ENCODE peak calls at places on chromosomes 13 and 19, in eight cellular contexts. U, T, Y, F, R, P, H and L are unnamed samples.

GRCh38 chr19:13428352-13428751 is 77.9 kb downstream of the CACNA1A start:
- DNase-seq in U (peak; percentile 11), T (no peak), Y (no peak), F (peak; percentile 28), R (no peak), P (no peak), H (peak; percentile 17), L (no peak)

GRCh38 chr13:101474419-101474957 is 22.0 kb downstream of the ITGBL1 start:
- DNase-seq in U (peak; percentile 13), T (no peak), Y (no peak), F (no peak), R (no peak), P (no peak), H (peak; percentile 91), L (no peak)

GRCh38 chr19:46759817-46760333 is 13.6 kb upstream of the STRN4 start:
- DNase-seq in U (no peak), T (no peak), Y (no peak), F (no peak), R (no peak), P (no peak), H (peak; percentile 97), L (no peak)

GRCh38 chr13:110680852-110681251 is 25.1 kb downstream of the CARS2 start:
- DNase-seq in U (no peak), T (no peak), Y (no peak), F (peak; percentile 10), R (no peak), P (no peak), H (no peak), L (no peak)

GRCh38 chr19:46610851-46611770 is 10.0 kb downstream of the CALM3 start:
- DNase-seq in U (peak; percentile 4), T (peak; percentile 15), Y (no peak), F (no peak), R (peak; percentile 45), P (peak; percentile 33), H (peak; percentile 36), L (no peak)

GRCh38 chr13:109862627-109863026 is 76.2 kb upstream of the IRS2 start:
- DNase-seq in U (no peak), T (no peak), Y (no peak), F (peak; percentile 15), R (no peak), P (no peak), H (peak; percentile 80), L (no peak)

GRCh38 chr13:99750951-99751350 is 220.6 kb downstream of the ZIC5 start:
- DNase-seq in U (no peak), T (no peak), Y (no peak), F (no peak), R (no peak), P (no peak), H (no peak), L (no peak)

GRCh38 chr13:51525567-51526165 is 58.6 kb upstream of the WDFY2 start:
- DNase-seq in U (no peak), T (no peak), Y (no peak), F (no peak), R (no peak), P (no peak), H (peak; percentile 72), L (no peak)

GRCh38 chr13:105643966-105644365 is 891.5 kb downstream of the EFNB2 start:
- DNase-seq in U (no peak), T (no peak), Y (no peak), F (no peak), R (no peak), P (no peak), H (no peak), L (no peak)

GRCh38 chr13:41827507-41828213 is 133.2 kb downstream of the VWA8 start:
- DNase-seq in U (no peak), T (no peak), Y (no peak), F (peak; percentile 39), R (no peak), P (no peak), H (peak; percentile 94), L (no peak)

GRCh38 chr19:56896041-56896440 is 55.5 kb upstream of the PEG3 start:
- DNase-seq in U (no peak), T (no peak), Y (no peak), F (no peak), R (no peak), P (no peak), H (no peak), L (no peak)

GRCh38 chr13:90979059-90979458 is 368.4 kb upstream of the MIR17HG start:
- DNase-seq in U (no peak), T (no peak), Y (no peak), F (no peak), R (no peak), P (no peak), H (no peak), L (no peak)

GRCh38 chr13:47409778-47410177 is 512.9 kb upstream of the HTR2A start:
- DNase-seq in U (no peak), T (no peak), Y (no peak), F (no peak), R (no peak), P (no peak), H (no peak), L (no peak)

GRCh38 chr13:54133721-54134120 is 1105.1 kb downstream of the OLFM4 start:
- DNase-seq in U (no peak), T (no peak), Y (no peak), F (no peak), R (no peak), P (no peak), H (no peak), L (no peak)

GRCh38 chr19:31054430-31054829 is 294.8 kb downstream of the TSHZ3 start:
- DNase-seq in U (no peak), T (peak; percentile 37), Y (no peak), F (no peak), R (no peak), P (no peak), H (peak; percentile 83), L (no peak)

GRCh38 chr13:27131202-27131623 is 40.4 kb downstream of the USP12 start:
- DNase-seq in U (no peak), T (no peak), Y (no peak), F (peak; percentile 13), R (no peak), P (no peak), H (peak; percentile 55), L (no peak)

GRCh38 chr19:10896851-10897526 is 25.6 kb downstream of the CARM1 start:
- DNase-seq in U (no peak), T (no peak), Y (no peak), F (no peak), R (no peak), P (no peak), H (peak; percentile 69), L (no peak)

GRCh38 chr13:73467103-73467502 is 408.3 kb downstream of the KLF5 start:
- DNase-seq in U (no peak), T (no peak), Y (no peak), F (no peak), R (no peak), P (no peak), H (peak; percentile 16), L (no peak)

GRCh38 chr13:111937763-111938375 is 129.1 kb upstream of the SOX1 start:
- DNase-seq in U (no peak), T (no peak), Y (no peak), F (no peak), R (no peak), P (no peak), H (no peak), L (no peak)

GRCh38 chr19:33795370-33796163 is 1.1 kb upstream of the KCTD15 start:
- DNase-seq in U (peak; percentile 87), T (peak; percentile 82), Y (peak; percentile 94), F (no peak), R (peak; percentile 79), P (peak; percentile 93), H (peak; percentile 75), L (peak; percentile 88)

DNA sequence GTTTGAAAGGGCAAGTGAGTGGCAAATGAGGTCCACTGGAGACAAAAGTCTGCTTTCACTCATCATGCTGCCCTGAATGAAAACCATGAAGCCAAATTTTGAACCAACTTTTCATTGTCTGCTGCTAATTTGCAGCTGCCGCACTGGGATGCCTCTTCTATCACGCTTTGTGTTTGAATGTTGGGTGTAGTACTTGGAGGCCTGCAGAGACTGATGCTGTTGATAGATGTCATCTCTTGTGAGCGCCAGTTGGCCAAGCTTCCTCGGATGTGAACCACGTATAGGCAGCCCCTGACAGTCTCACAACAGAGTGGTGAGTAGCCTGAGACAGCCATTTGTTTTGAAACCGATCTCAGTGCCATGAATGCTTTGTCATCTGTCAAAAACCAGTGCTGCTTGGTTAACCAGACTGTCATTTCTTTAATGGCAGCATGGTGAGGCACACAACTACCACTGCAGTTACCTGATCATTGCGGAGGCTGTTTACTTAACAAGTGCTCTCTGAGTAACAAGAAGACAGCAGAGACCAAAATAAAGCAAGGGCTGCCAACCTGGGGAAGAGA is 31.2 kb upstream of the SLC10A2 start:
- DNase-seq in U (no peak), T (no peak), Y (no peak), F (no peak), R (no peak), P (no peak), H (no peak), L (no peak)
- TF ChIP-seq CTCF in U (no peak), T (no peak), Y (no peak), F (no peak), R (no peak), P (no peak), H (no peak), L (no peak)

DNA sequence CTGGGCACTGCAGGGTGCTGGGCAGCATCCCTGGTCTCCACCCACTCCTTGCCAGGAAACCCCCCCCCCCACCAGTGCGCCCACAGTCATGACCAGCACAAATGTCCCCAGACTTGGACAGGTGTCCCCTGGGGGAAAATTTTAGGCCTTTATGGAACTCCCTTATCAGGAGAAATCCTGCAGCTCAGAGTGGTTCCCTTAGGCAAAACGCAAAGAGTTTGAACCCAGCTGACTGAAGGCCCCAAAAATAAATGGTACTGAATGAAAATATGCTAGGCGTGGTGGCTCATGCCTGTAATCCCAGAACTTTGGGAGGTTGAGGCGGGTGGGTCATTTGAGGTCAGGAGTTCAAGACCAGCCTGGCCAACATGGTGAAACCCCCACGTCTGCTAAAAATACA is 51.8 kb downstream of the GADD45B start:
- DNase-seq in U (no peak), T (no peak), Y (peak; percentile 6), F (no peak), R (no peak), P (no peak), H (no peak), L (no peak)
- H3K4me3 ChIP-seq in U (no peak overlapping the region), T (no peak overlapping the region), Y (no peak overlapping the region), F (no peak overlapping the region), R (no peak overlapping the region), P (no peak overlapping the region), H (no peak overlapping the region), L (no peak overlapping the region)

GRCh38 chr19:6697291-6697690 is 23.2 kb downstream of the C3 start:
- DNase-seq in U (no peak), T (no peak), Y (no peak), F (no peak), R (no peak), P (no peak), H (no peak), L (no peak)
- H3K4me1 ChIP-seq in U (no peaks in the 10 kb centered on the region), T (no peaks in the 10 kb centered on the region), Y (no peaks in the 10 kb centered on the region), F (no peaks in the 10 kb centered on the region), R (no peaks in the 10 kb centered on the region), P (no peaks in the 10 kb centered on the region), H (no peaks in the 10 kb centered on the region), L (no peaks in the 10 kb centered on the region)

DNA sequence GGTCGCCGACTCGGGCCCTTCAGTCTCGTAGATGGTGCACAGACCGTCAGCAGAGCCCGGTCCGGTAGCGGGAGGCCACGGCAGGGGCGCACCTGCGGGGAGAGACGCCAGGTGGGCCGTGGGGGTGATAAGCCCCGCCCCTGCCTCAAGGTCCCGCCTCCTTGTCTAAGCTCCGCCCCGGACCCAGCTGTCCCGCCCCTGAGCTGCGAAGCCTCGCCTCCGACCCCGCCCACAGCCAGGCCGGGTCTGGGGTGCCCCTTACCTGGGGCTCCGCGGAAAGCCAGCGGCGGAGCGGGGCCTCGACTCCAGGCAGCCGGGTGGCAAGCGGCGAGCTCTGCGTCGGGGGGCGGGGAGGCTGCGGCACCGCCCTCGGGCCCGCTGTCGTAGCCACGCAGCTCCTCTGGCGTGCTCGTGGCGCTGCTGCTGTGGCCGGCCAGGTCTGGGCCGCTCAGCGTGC is 4.7 kb downstream of the PRR36 start:
- DNase-seq in U (peak; percentile 83), T (peak; percentile 79), Y (peak; percentile 87), F (no peak), R (peak; percentile 78), P (peak; percentile 95), H (peak; percentile 28), L (peak; percentile 66)
- TF ChIP-seq CTCF in U (no peak), T (peak; percentile 51), Y (no peak), F (no peak), R (no peak), P (peak; percentile 28), H (no peak), L (peak; percentile 39)